ENCODE peak calls at places on chromosome 19, in ten cellular contexts. One of them, this sample, is unnamed.

GRCh38 chr19:46610851-46611770 is 10.0 kb downstream of the CALM3 start:
- DNase-seq in NCI-H1105 treated with DMSO at 0.1 percent for 48 hours: no peak
- DNase-seq in kidney tubule cell: no peak
- DNase-seq in GM04503: peak; percentile 28
- DNase-seq in activated CD8-positive, alpha-beta memory T cell treated with anti-CD3 and anti-CD28 coated beads, Interleukin-2, amount 50 U/mL, for 48 hours: peak; percentile 61
- DNase-seq in psoas muscle: peak; percentile 45
- DNase-seq in hepatic stellate cell: peak; percentile 10
- DNase-seq in retinal pigment epithelial cell: no peak
- DNase-seq in activated CD4-positive, alpha-beta memory T cell treated with anti-CD3 and anti-CD28 coated beads for 36 hours: peak; percentile 54
- DNase-seq in stimulated activated CD4-positive, alpha-beta T cell treated with anti-CD3 and anti-CD28 coated beads, Interleukin-15, amount 100 ng/mL, for 24 hours: peak; percentile 52
- DNase-seq in this sample: no peak

GRCh38 chr19:18262917-18263316 is 11.3 kb downstream of the IQCN start:
- DNase-seq in NCI-H1105 treated with DMSO at 0.1 percent for 48 hours: no peak
- DNase-seq in kidney tubule cell: no peak
- DNase-seq in GM04503: no peak
- DNase-seq in activated CD8-positive, alpha-beta memory T cell treated with anti-CD3 and anti-CD28 coated beads, Interleukin-2, amount 50 U/mL, for 48 hours: no peak
- DNase-seq in psoas muscle: no peak
- DNase-seq in hepatic stellate cell: peak; percentile 76
- DNase-seq in retinal pigment epithelial cell: no peak
- DNase-seq in activated CD4-positive, alpha-beta memory T cell treated with anti-CD3 and anti-CD28 coated beads for 36 hours: no peak
- DNase-seq in stimulated activated CD4-positive, alpha-beta T cell treated with anti-CD3 and anti-CD28 coated beads, Interleukin-15, amount 100 ng/mL, for 24 hours: no peak
- DNase-seq in this sample: no peak

GRCh38 chr19:17487240-17488121 is 17.2 kb downstream of the SLC27A1 start:
- DNase-seq in NCI-H1105 treated with DMSO at 0.1 percent for 48 hours: no peak
- DNase-seq in kidney tubule cell: no peak
- DNase-seq in GM04503: no peak
- DNase-seq in activated CD8-positive, alpha-beta memory T cell treated with anti-CD3 and anti-CD28 coated beads, Interleukin-2, amount 50 U/mL, for 48 hours: no peak
- DNase-seq in psoas muscle: no peak
- DNase-seq in hepatic stellate cell: no peak
- DNase-seq in retinal pigment epithelial cell: no peak
- DNase-seq in activated CD4-positive, alpha-beta memory T cell treated with anti-CD3 and anti-CD28 coated beads for 36 hours: no peak
- DNase-seq in stimulated activated CD4-positive, alpha-beta T cell treated with anti-CD3 and anti-CD28 coated beads, Interleukin-15, amount 100 ng/mL, for 24 hours: no peak
- DNase-seq in this sample: no peak

GRCh38 chr19:3494559-3494958 is 5.9 kb downstream of the DOHH start:
- DNase-seq in NCI-H1105 treated with DMSO at 0.1 percent for 48 hours: no peak
- DNase-seq in kidney tubule cell: no peak
- DNase-seq in GM04503: no peak
- DNase-seq in activated CD8-positive, alpha-beta memory T cell treated with anti-CD3 and anti-CD28 coated beads, Interleukin-2, amount 50 U/mL, for 48 hours: no peak
- DNase-seq in psoas muscle: no peak
- DNase-seq in hepatic stellate cell: no peak
- DNase-seq in retinal pigment epithelial cell: no peak
- DNase-seq in activated CD4-positive, alpha-beta memory T cell treated with anti-CD3 and anti-CD28 coated beads for 36 hours: peak; percentile 82
- DNase-seq in stimulated activated CD4-positive, alpha-beta T cell treated with anti-CD3 and anti-CD28 coated beads, Interleukin-15, amount 100 ng/mL, for 24 hours: peak; percentile 79
- DNase-seq in this sample: no peak

GRCh38 chr19:46537136-46538097 is 41.8 kb upstream of the PNMA8B start:
- DNase-seq in NCI-H1105 treated with DMSO at 0.1 percent for 48 hours: no peak
- DNase-seq in kidney tubule cell: peak; percentile 34
- DNase-seq in GM04503: no peak
- DNase-seq in activated CD8-positive, alpha-beta memory T cell treated with anti-CD3 and anti-CD28 coated beads, Interleukin-2, amount 50 U/mL, for 48 hours: peak; percentile 81
- DNase-seq in psoas muscle: peak; percentile 70
- DNase-seq in hepatic stellate cell: peak; percentile 61
- DNase-seq in retinal pigment epithelial cell: no peak
- DNase-seq in activated CD4-positive, alpha-beta memory T cell treated with anti-CD3 and anti-CD28 coated beads for 36 hours: peak; percentile 74
- DNase-seq in stimulated activated CD4-positive, alpha-beta T cell treated with anti-CD3 and anti-CD28 coated beads, Interleukin-15, amount 100 ng/mL, for 24 hours: peak; percentile 77
- DNase-seq in this sample: no peak

GRCh38 chr19:3186377-3186688 is 603 bp downstream of the NCLN start:
- DNase-seq in NCI-H1105 treated with DMSO at 0.1 percent for 48 hours: no peak
- DNase-seq in kidney tubule cell: peak; percentile 6
- DNase-seq in GM04503: no peak
- DNase-seq in activated CD8-positive, alpha-beta memory T cell treated with anti-CD3 and anti-CD28 coated beads, Interleukin-2, amount 50 U/mL, for 48 hours: peak; percentile 70
- DNase-seq in psoas muscle: no peak
- DNase-seq in hepatic stellate cell: no peak
- DNase-seq in retinal pigment epithelial cell: no peak
- DNase-seq in activated CD4-positive, alpha-beta memory T cell treated with anti-CD3 and anti-CD28 coated beads for 36 hours: no peak
- DNase-seq in stimulated activated CD4-positive, alpha-beta T cell treated with anti-CD3 and anti-CD28 coated beads, Interleukin-15, amount 100 ng/mL, for 24 hours: no peak
- DNase-seq in this sample: no peak

GRCh38 chr19:6769006-6769637 is 1.9 kb upstream of the SH2D3A start:
- DNase-seq in NCI-H1105 treated with DMSO at 0.1 percent for 48 hours: no peak
- DNase-seq in kidney tubule cell: no peak
- DNase-seq in GM04503: no peak
- DNase-seq in activated CD8-positive, alpha-beta memory T cell treated with anti-CD3 and anti-CD28 coated beads, Interleukin-2, amount 50 U/mL, for 48 hours: no peak
- DNase-seq in psoas muscle: no peak
- DNase-seq in hepatic stellate cell: peak; percentile 65
- DNase-seq in retinal pigment epithelial cell: no peak
- DNase-seq in activated CD4-positive, alpha-beta memory T cell treated with anti-CD3 and anti-CD28 coated beads for 36 hours: peak; percentile 36
- DNase-seq in stimulated activated CD4-positive, alpha-beta T cell treated with anti-CD3 and anti-CD28 coated beads, Interleukin-15, amount 100 ng/mL, for 24 hours: no peak
- DNase-seq in this sample: no peak

GRCh38 chr19:19423322-19423721 is 17.8 kb downstream of the GATAD2A start:
- DNase-seq in NCI-H1105 treated with DMSO at 0.1 percent for 48 hours: no peak
- DNase-seq in kidney tubule cell: no peak
- DNase-seq in GM04503: no peak
- DNase-seq in activated CD8-positive, alpha-beta memory T cell treated with anti-CD3 and anti-CD28 coated beads, Interleukin-2, amount 50 U/mL, for 48 hours: no peak
- DNase-seq in psoas muscle: no peak
- DNase-seq in hepatic stellate cell: no peak
- DNase-seq in retinal pigment epithelial cell: no peak
- DNase-seq in activated CD4-positive, alpha-beta memory T cell treated with anti-CD3 and anti-CD28 coated beads for 36 hours: no peak
- DNase-seq in stimulated activated CD4-positive, alpha-beta T cell treated with anti-CD3 and anti-CD28 coated beads, Interleukin-15, amount 100 ng/mL, for 24 hours: no peak
- DNase-seq in this sample: no peak

GRCh38 chr19:51259348-51260245 is 8.7 kb downstream of the SIGLECL1 start:
- DNase-seq in NCI-H1105 treated with DMSO at 0.1 percent for 48 hours: peak; percentile 1
- DNase-seq in kidney tubule cell: peak; percentile 39
- DNase-seq in GM04503: no peak
- DNase-seq in activated CD8-positive, alpha-beta memory T cell treated with anti-CD3 and anti-CD28 coated beads, Interleukin-2, amount 50 U/mL, for 48 hours: peak; percentile 68
- DNase-seq in psoas muscle: no peak
- DNase-seq in hepatic stellate cell: peak; percentile 27
- DNase-seq in retinal pigment epithelial cell: no peak
- DNase-seq in activated CD4-positive, alpha-beta memory T cell treated with anti-CD3 and anti-CD28 coated beads for 36 hours: peak; percentile 67
- DNase-seq in stimulated activated CD4-positive, alpha-beta T cell treated with anti-CD3 and anti-CD28 coated beads, Interleukin-15, amount 100 ng/mL, for 24 hours: peak; percentile 65
- DNase-seq in this sample: no peak

GRCh38 chr19:39126593-39127187 is 1.1 kb downstream of the PAK4 start:
- DNase-seq in NCI-H1105 treated with DMSO at 0.1 percent for 48 hours: no peak
- DNase-seq in kidney tubule cell: peak; percentile 91
- DNase-seq in GM04503: no peak
- DNase-seq in activated CD8-positive, alpha-beta memory T cell treated with anti-CD3 and anti-CD28 coated beads, Interleukin-2, amount 50 U/mL, for 48 hours: no peak
- DNase-seq in psoas muscle: no peak
- DNase-seq in hepatic stellate cell: no peak
- DNase-seq in retinal pigment epithelial cell: no peak
- DNase-seq in activated CD4-positive, alpha-beta memory T cell treated with anti-CD3 and anti-CD28 coated beads for 36 hours: no peak
- DNase-seq in stimulated activated CD4-positive, alpha-beta T cell treated with anti-CD3 and anti-CD28 coated beads, Interleukin-15, amount 100 ng/mL, for 24 hours: no peak
- DNase-seq in this sample: no peak

GRCh38 chr19:6744381-6745288 is 5.2 kb downstream of the TRIP10 start:
- DNase-seq in NCI-H1105 treated with DMSO at 0.1 percent for 48 hours: peak; percentile 45
- DNase-seq in kidney tubule cell: peak; percentile 94
- DNase-seq in GM04503: peak; percentile 63
- DNase-seq in activated CD8-positive, alpha-beta memory T cell treated with anti-CD3 and anti-CD28 coated beads, Interleukin-2, amount 50 U/mL, for 48 hours: no peak
- DNase-seq in psoas muscle: peak; percentile 95
- DNase-seq in hepatic stellate cell: peak; percentile 97
- DNase-seq in retinal pigment epithelial cell: no peak
- DNase-seq in activated CD4-positive, alpha-beta memory T cell treated with anti-CD3 and anti-CD28 coated beads for 36 hours: no peak
- DNase-seq in stimulated activated CD4-positive, alpha-beta T cell treated with anti-CD3 and anti-CD28 coated beads, Interleukin-15, amount 100 ng/mL, for 24 hours: no peak
- DNase-seq in this sample: peak; percentile 91

GRCh38 chr19:42480335-42481095 is 37.8 kb upstream of the CXCL17 start:
- DNase-seq in NCI-H1105 treated with DMSO at 0.1 percent for 48 hours: no peak
- DNase-seq in kidney tubule cell: peak; percentile 63
- DNase-seq in GM04503: peak; percentile 31
- DNase-seq in activated CD8-positive, alpha-beta memory T cell treated with anti-CD3 and anti-CD28 coated beads, Interleukin-2, amount 50 U/mL, for 48 hours: no peak
- DNase-seq in psoas muscle: no peak
- DNase-seq in hepatic stellate cell: peak; percentile 24
- DNase-seq in retinal pigment epithelial cell: no peak
- DNase-seq in activated CD4-positive, alpha-beta memory T cell treated with anti-CD3 and anti-CD28 coated beads for 36 hours: peak; percentile 41
- DNase-seq in stimulated activated CD4-positive, alpha-beta T cell treated with anti-CD3 and anti-CD28 coated beads, Interleukin-15, amount 100 ng/mL, for 24 hours: peak; percentile 7
- DNase-seq in this sample: no peak

GRCh38 chr19:38315657-38316476 is at the start of gene YIF1B:
- DNase-seq in NCI-H1105 treated with DMSO at 0.1 percent for 48 hours: peak; percentile 98
- DNase-seq in kidney tubule cell: peak; percentile 98
- DNase-seq in GM04503: peak; percentile 76
- DNase-seq in activated CD8-positive, alpha-beta memory T cell treated with anti-CD3 and anti-CD28 coated beads, Interleukin-2, amount 50 U/mL, for 48 hours: peak; percentile 97
- DNase-seq in psoas muscle: peak; percentile 98
- DNase-seq in hepatic stellate cell: peak; percentile 99
- DNase-seq in retinal pigment epithelial cell: peak; percentile 92
- DNase-seq in activated CD4-positive, alpha-beta memory T cell treated with anti-CD3 and anti-CD28 coated beads for 36 hours: peak; percentile 98
- DNase-seq in stimulated activated CD4-positive, alpha-beta T cell treated with anti-CD3 and anti-CD28 coated beads, Interleukin-15, amount 100 ng/mL, for 24 hours: peak; percentile 98
- DNase-seq in this sample: peak; percentile 95

GRCh38 chr19:12938536-12939291 is at the start of gene CALR:
- DNase-seq in NCI-H1105 treated with DMSO at 0.1 percent for 48 hours: no peak
- DNase-seq in kidney tubule cell: peak; percentile 42
- DNase-seq in GM04503: no peak
- DNase-seq in activated CD8-positive, alpha-beta memory T cell treated with anti-CD3 and anti-CD28 coated beads, Interleukin-2, amount 50 U/mL, for 48 hours: peak; percentile 71
- DNase-seq in psoas muscle: peak; percentile 78
- DNase-seq in hepatic stellate cell: peak; percentile 56
- DNase-seq in retinal pigment epithelial cell: no peak
- DNase-seq in activated CD4-positive, alpha-beta memory T cell treated with anti-CD3 and anti-CD28 coated beads for 36 hours: peak; percentile 40
- DNase-seq in stimulated activated CD4-positive, alpha-beta T cell treated with anti-CD3 and anti-CD28 coated beads, Interleukin-15, amount 100 ng/mL, for 24 hours: peak; percentile 43
- DNase-seq in this sample: no peak

GRCh38 chr19:7645159-7645558 is 8.2 kb downstream of the STXBP2 start:
- DNase-seq in NCI-H1105 treated with DMSO at 0.1 percent for 48 hours: no peak
- DNase-seq in kidney tubule cell: no peak
- DNase-seq in GM04503: no peak
- DNase-seq in activated CD8-positive, alpha-beta memory T cell treated with anti-CD3 and anti-CD28 coated beads, Interleukin-2, amount 50 U/mL, for 48 hours: no peak
- DNase-seq in psoas muscle: no peak
- DNase-seq in hepatic stellate cell: no peak
- DNase-seq in retinal pigment epithelial cell: no peak
- DNase-seq in activated CD4-positive, alpha-beta memory T cell treated with anti-CD3 and anti-CD28 coated beads for 36 hours: no peak
- DNase-seq in stimulated activated CD4-positive, alpha-beta T cell treated with anti-CD3 and anti-CD28 coated beads, Interleukin-15, amount 100 ng/mL, for 24 hours: no peak
- DNase-seq in this sample: no peak

GRCh38 chr19:27911122-27911898 is 1301.6 kb downstream of the UQCRFS1 start:
- DNase-seq in NCI-H1105 treated with DMSO at 0.1 percent for 48 hours: no peak
- DNase-seq in kidney tubule cell: no peak
- DNase-seq in GM04503: no peak
- DNase-seq in activated CD8-positive, alpha-beta memory T cell treated with anti-CD3 and anti-CD28 coated beads, Interleukin-2, amount 50 U/mL, for 48 hours: no peak
- DNase-seq in psoas muscle: no peak
- DNase-seq in hepatic stellate cell: no peak
- DNase-seq in retinal pigment epithelial cell: no peak
- DNase-seq in activated CD4-positive, alpha-beta memory T cell treated with anti-CD3 and anti-CD28 coated beads for 36 hours: no peak
- DNase-seq in stimulated activated CD4-positive, alpha-beta T cell treated with anti-CD3 and anti-CD28 coated beads, Interleukin-15, amount 100 ng/mL, for 24 hours: no peak
- DNase-seq in this sample: no peak

GRCh38 chr19:34787059-34787824 is 14.2 kb upstream of the ZNF599 start:
- DNase-seq in NCI-H1105 treated with DMSO at 0.1 percent for 48 hours: no peak
- DNase-seq in kidney tubule cell: no peak
- DNase-seq in GM04503: no peak
- DNase-seq in activated CD8-positive, alpha-beta memory T cell treated with anti-CD3 and anti-CD28 coated beads, Interleukin-2, amount 50 U/mL, for 48 hours: no peak
- DNase-seq in psoas muscle: no peak
- DNase-seq in hepatic stellate cell: no peak
- DNase-seq in retinal pigment epithelial cell: no peak
- DNase-seq in activated CD4-positive, alpha-beta memory T cell treated with anti-CD3 and anti-CD28 coated beads for 36 hours: no peak
- DNase-seq in stimulated activated CD4-positive, alpha-beta T cell treated with anti-CD3 and anti-CD28 coated beads, Interleukin-15, amount 100 ng/mL, for 24 hours: no peak
- DNase-seq in this sample: no peak

GRCh38 chr19:39996218-39996810 is 546 bp upstream of the ZNF546 start:
- DNase-seq in NCI-H1105 treated with DMSO at 0.1 percent for 48 hours: peak; percentile 15
- DNase-seq in kidney tubule cell: peak; percentile 68
- DNase-seq in GM04503: peak; percentile 31
- DNase-seq in activated CD8-positive, alpha-beta memory T cell treated with anti-CD3 and anti-CD28 coated beads, Interleukin-2, amount 50 U/mL, for 48 hours: no peak
- DNase-seq in psoas muscle: no peak
- DNase-seq in hepatic stellate cell: peak; percentile 42
- DNase-seq in retinal pigment epithelial cell: no peak
- DNase-seq in activated CD4-positive, alpha-beta memory T cell treated with anti-CD3 and anti-CD28 coated beads for 36 hours: peak; percentile 72
- DNase-seq in stimulated activated CD4-positive, alpha-beta T cell treated with anti-CD3 and anti-CD28 coated beads, Interleukin-15, amount 100 ng/mL, for 24 hours: peak; percentile 57
- DNase-seq in this sample: no peak

GRCh38 chr19:51783373-51783772 is 11.6 kb upstream of the FPR3 start:
- DNase-seq in NCI-H1105 treated with DMSO at 0.1 percent for 48 hours: peak; percentile 13
- DNase-seq in kidney tubule cell: peak; percentile 43
- DNase-seq in GM04503: no peak
- DNase-seq in activated CD8-positive, alpha-beta memory T cell treated with anti-CD3 and anti-CD28 coated beads, Interleukin-2, amount 50 U/mL, for 48 hours: no peak
- DNase-seq in psoas muscle: no peak
- DNase-seq in hepatic stellate cell: no peak
- DNase-seq in retinal pigment epithelial cell: no peak
- DNase-seq in activated CD4-positive, alpha-beta memory T cell treated with anti-CD3 and anti-CD28 coated beads for 36 hours: no peak
- DNase-seq in stimulated activated CD4-positive, alpha-beta T cell treated with anti-CD3 and anti-CD28 coated beads, Interleukin-15, amount 100 ng/mL, for 24 hours: peak; percentile 5
- DNase-seq in this sample: no peak

GRCh38 chr19:48841047-48841446 is 4.8 kb upstream of the HSD17B14 start:
- DNase-seq in NCI-H1105 treated with DMSO at 0.1 percent for 48 hours: no peak
- DNase-seq in kidney tubule cell: no peak
- DNase-seq in GM04503: no peak
- DNase-seq in activated CD8-positive, alpha-beta memory T cell treated with anti-CD3 and anti-CD28 coated beads, Interleukin-2, amount 50 U/mL, for 48 hours: no peak
- DNase-seq in psoas muscle: no peak
- DNase-seq in hepatic stellate cell: no peak
- DNase-seq in retinal pigment epithelial cell: no peak
- DNase-seq in activated CD4-positive, alpha-beta memory T cell treated with anti-CD3 and anti-CD28 coated beads for 36 hours: no peak
- DNase-seq in stimulated activated CD4-positive, alpha-beta T cell treated with anti-CD3 and anti-CD28 coated beads, Interleukin-15, amount 100 ng/mL, for 24 hours: no peak
- DNase-seq in this sample: no peak

GRCh38 chr19:44512326-44513298 is 12.3 kb upstream of the ZNF180 start:
- DNase-seq in NCI-H1105 treated with DMSO at 0.1 percent for 48 hours: no peak
- DNase-seq in kidney tubule cell: peak; percentile 58
- DNase-seq in GM04503: peak; percentile 19
- DNase-seq in activated CD8-positive, alpha-beta memory T cell treated with anti-CD3 and anti-CD28 coated beads, Interleukin-2, amount 50 U/mL, for 48 hours: peak; percentile 83
- DNase-seq in psoas muscle: no peak
- DNase-seq in hepatic stellate cell: peak; percentile 40
- DNase-seq in retinal pigment epithelial cell: no peak
- DNase-seq in activated CD4-positive, alpha-beta memory T cell treated with anti-CD3 and anti-CD28 coated beads for 36 hours: peak; percentile 51
- DNase-seq in stimulated activated CD4-positive, alpha-beta T cell treated with anti-CD3 and anti-CD28 coated beads, Interleukin-15, amount 100 ng/mL, for 24 hours: peak; percentile 58
- DNase-seq in this sample: no peak

GRCh38 chr19:40674291-40674690 is 16.2 kb downstream of the NUMBL start:
- DNase-seq in NCI-H1105 treated with DMSO at 0.1 percent for 48 hours: no peak
- DNase-seq in kidney tubule cell: no peak
- DNase-seq in GM04503: no peak
- DNase-seq in activated CD8-positive, alpha-beta memory T cell treated with anti-CD3 and anti-CD28 coated beads, Interleukin-2, amount 50 U/mL, for 48 hours: no peak
- DNase-seq in psoas muscle: no peak
- DNase-seq in hepatic stellate cell: no peak
- DNase-seq in retinal pigment epithelial cell: no peak
- DNase-seq in activated CD4-positive, alpha-beta memory T cell treated with anti-CD3 and anti-CD28 coated beads for 36 hours: no peak
- DNase-seq in stimulated activated CD4-positive, alpha-beta T cell treated with anti-CD3 and anti-CD28 coated beads, Interleukin-15, amount 100 ng/mL, for 24 hours: no peak
- DNase-seq in this sample: no peak

GRCh38 chr19:17281391-17282304 is at the start of gene ANKLE1:
- DNase-seq in NCI-H1105 treated with DMSO at 0.1 percent for 48 hours: peak; percentile 2
- DNase-seq in kidney tubule cell: no peak
- DNase-seq in GM04503: no peak
- DNase-seq in activated CD8-positive, alpha-beta memory T cell treated with anti-CD3 and anti-CD28 coated beads, Interleukin-2, amount 50 U/mL, for 48 hours: peak; percentile 84
- DNase-seq in psoas muscle: peak; percentile 67
- DNase-seq in hepatic stellate cell: peak; percentile 74
- DNase-seq in retinal pigment epithelial cell: no peak
- DNase-seq in activated CD4-positive, alpha-beta memory T cell treated with anti-CD3 and anti-CD28 coated beads for 36 hours: peak; percentile 64
- DNase-seq in stimulated activated CD4-positive, alpha-beta T cell treated with anti-CD3 and anti-CD28 coated beads, Interleukin-15, amount 100 ng/mL, for 24 hours: peak; percentile 65
- DNase-seq in this sample: no peak

This sample was measured in gastrocnemius medialis.